ENCODE peak calls at places on chromosomes 7 and 10, in ten cellular contexts. C is fibroblast of lung, G is PC-3, B is neuronal stem cell, T is GM23248, Z is PC-9, N is astrocyte, W is OCI-LY7, E is H1, L is mammary epithelial cell. O is an unnamed sample.

GRCh38 chr7:58087536-58088190 is 637.7 kb downstream of the ZNF716 start:
- DNase-seq in C (no peak), G (no peak), B (no peak), T (no peak), Z (no peak), N (no peak), W (no peak), E (no peak), L (no peak), O (no peak)

GRCh38 chr10:15068802-15069201 is 19.8 kb downstream of the ACBD7 start:
- DNase-seq in C (peak), G (no peak), B (no peak), T (peak), Z (peak), N (peak), W (no peak), E (no peak), L (peak), O (no peak)

GRCh38 chr10:58955615-58956014 is 220.8 kb upstream of the PHYHIPL start:
- DNase-seq in C (no peak), G (no peak), B (no peak), T (no peak), Z (no peak), N (no peak), W (no peak), E (no peak), L (no peak), O (no peak)

GRCh38 chr10:78405781-78406180 is 372.1 kb downstream of the RPS24 start:
- DNase-seq in C (no peak), G (no peak), B (no peak), T (peak), Z (no peak), N (no peak), W (no peak), E (no peak), L (no peak), O (no peak)

GRCh38 chr7:84837405-84837804 is 349.5 kb downstream of the SEMA3D start:
- DNase-seq in C (no peak), G (no peak), B (no peak), T (no peak), Z (no peak), N (no peak), W (no peak), E (no peak), L (no peak), O (no peak)

GRCh38 chr7:73999664-74000420 is 28.1 kb upstream of the ELN start:
- DNase-seq in C (peak), G (no peak), B (no peak), T (peak), Z (no peak), N (peak), W (no peak), E (no peak), L (no peak), O (no peak)

GRCh38 chr10:106226123-106226522 is 938.4 kb downstream of the SORCS1 start:
- DNase-seq in C (no peak), G (peak), B (no peak), T (no peak), Z (no peak), N (no peak), W (no peak), E (no peak), L (no peak), O (no peak)

GRCh38 chr7:141244466-141244865 is 170.6 kb downstream of the TMEM178B start:
- DNase-seq in C (no peak), G (no peak), B (no peak), T (no peak), Z (no peak), N (no peak), W (no peak), E (no peak), L (no peak), O (no peak)

GRCh38 chr7:20508109-20508508 is 107.4 kb upstream of the ABCB5 start:
- DNase-seq in C (no peak), G (peak), B (no peak), T (peak), Z (no peak), N (no peak), W (no peak), E (no peak), L (peak), O (no peak)

GRCh38 chr7:144842377-144842851 is 6.6 kb upstream of the TPK1 start:
- DNase-seq in C (no peak), G (no peak), B (no peak), T (no peak), Z (no peak), N (no peak), W (no peak), E (no peak), L (peak), O (no peak)

GRCh38 chr7:16822029-16822428 is 17.2 kb upstream of the AGR2 start:
- DNase-seq in C (no peak), G (no peak), B (no peak), T (no peak), Z (no peak), N (no peak), W (no peak), E (no peak), L (no peak), O (no peak)

GRCh38 chr7:157347217-157347904 is 10.6 kb downstream of the DNAJB6 start:
- DNase-seq in C (peak), G (peak), B (no peak), T (peak), Z (no peak), N (peak), W (no peak), E (no peak), L (peak), O (no peak)

GRCh38 chr7:28020302-28020940 is 160.2 kb downstream of the JAZF1 start:
- DNase-seq in C (peak), G (peak), B (peak), T (peak), Z (peak), N (peak), W (peak), E (peak), L (peak), O (peak)

GRCh38 chr7:46879783-46880182 is 702.1 kb downstream of the TNS3 start:
- DNase-seq in C (no peak), G (no peak), B (no peak), T (no peak), Z (no peak), N (no peak), W (peak), E (no peak), L (no peak), O (no peak)

GRCh38 chr7:82945480-82945879 is 217.2 kb downstream of the PCLO start:
- DNase-seq in C (no peak), G (peak), B (no peak), T (no peak), Z (no peak), N (no peak), W (no peak), E (no peak), L (peak), O (no peak)

GRCh38 chr7:124945680-124946079 is 16.1 kb upstream of the POT1 start:
- DNase-seq in C (no peak), G (no peak), B (no peak), T (no peak), Z (no peak), N (no peak), W (no peak), E (no peak), L (no peak), O (no peak)

GRCh38 chr10:51389415-51390342 is 309.7 kb downstream of the CSTF2T start:
- DNase-seq in C (peak), G (peak), B (peak), T (peak), Z (peak), N (peak), W (peak), E (peak), L (peak), O (peak)

GRCh38 chr10:14736600-14737081 is 38.1 kb downstream of the FAM107B start:
- DNase-seq in C (peak), G (no peak), B (no peak), T (peak), Z (no peak), N (peak), W (peak), E (no peak), L (no peak), O (no peak)

GRCh38 chr10:113094114-113094486 is 144.1 kb downstream of the TCF7L2 start:
- DNase-seq in C (no peak), G (peak), B (no peak), T (peak), Z (no peak), N (no peak), W (peak), E (no peak), L (peak), O (no peak)

GRCh38 chr7:81190997-81191747 is 272.3 kb upstream of the SEMA3C start:
- DNase-seq in C (peak), G (peak), B (no peak), T (peak), Z (peak), N (peak), W (no peak), E (no peak), L (peak), O (peak)

GRCh38 chr10:29681700-29682444 is 47.1 kb upstream of the SVIL start:
- DNase-seq in C (no peak), G (no peak), B (no peak), T (no peak), Z (no peak), N (no peak), W (peak), E (no peak), L (no peak), O (no peak)

GRCh38 chr7:147513451-147513850 is 1077.1 kb upstream of the C7orf33 start:
- DNase-seq in C (no peak), G (no peak), B (no peak), T (no peak), Z (no peak), N (no peak), W (no peak), E (no peak), L (no peak), O (no peak)

GRCh38 chr10:72927485-72927884 is 27.1 kb downstream of the PLA2G12B start:
- DNase-seq in C (no peak), G (no peak), B (no peak), T (no peak), Z (no peak), N (no peak), W (no peak), E (no peak), L (no peak), O (no peak)

GRCh38 chr7:155804431-155804831 is 7.8 kb downstream of the SHH start:
- DNase-seq in C (no peak), G (no peak), B (no peak), T (no peak), Z (no peak), N (no peak), W (no peak), E (no peak), L (no peak), O (no peak)

GRCh38 chr10:62732841-62733653 is 71.5 kb upstream of the ADO start:
- DNase-seq in C (peak), G (peak), B (no peak), T (peak), Z (no peak), N (peak), W (peak), E (no peak), L (peak), O (peak)

DNA sequence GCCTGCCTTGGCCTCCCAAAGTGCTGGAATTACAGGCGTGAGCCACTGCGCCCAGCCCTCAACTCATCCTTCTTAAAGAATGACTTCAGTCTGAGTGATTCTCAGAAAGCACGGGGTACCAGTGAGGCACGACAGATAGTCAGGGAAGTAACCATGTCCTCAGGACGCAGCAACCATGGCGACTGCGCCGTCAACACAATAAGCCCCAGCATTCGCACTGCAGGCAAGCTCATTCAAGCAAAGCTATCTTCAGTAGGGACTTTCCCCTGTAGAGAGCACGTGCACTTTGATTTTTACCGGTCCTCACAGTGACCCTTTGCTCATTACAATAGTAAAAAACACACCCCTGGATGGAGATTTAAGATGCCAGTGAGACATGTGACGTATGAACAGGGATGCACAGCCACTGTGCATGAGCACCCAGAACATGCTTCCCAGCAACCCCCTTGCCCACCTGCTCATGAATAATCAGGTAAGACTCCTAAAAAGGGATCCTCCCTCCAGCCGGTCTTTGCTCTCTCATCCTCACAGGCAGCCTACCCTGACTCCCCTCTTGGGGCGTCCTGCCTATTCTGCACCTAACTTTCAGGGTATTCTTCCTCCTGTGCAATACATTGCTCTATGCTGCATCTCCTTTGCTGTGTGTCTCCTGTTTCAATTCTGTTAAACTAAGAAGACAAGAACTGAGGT is 9.1 kb downstream of the WDR86 start:
- DNase-seq in C (no peak), G (no peak), B (no peak), T (no peak), Z (no peak), N (no peak), W (peak), E (no peak), L (no peak), O (no peak)
- H3K4me2 ChIP-seq in C (no peak), G (no peak), B (no peak), T (no peak), Z (no peak), N (no peak), W (peak), E (no peak), L (no peak), O (no peak)

DNA sequence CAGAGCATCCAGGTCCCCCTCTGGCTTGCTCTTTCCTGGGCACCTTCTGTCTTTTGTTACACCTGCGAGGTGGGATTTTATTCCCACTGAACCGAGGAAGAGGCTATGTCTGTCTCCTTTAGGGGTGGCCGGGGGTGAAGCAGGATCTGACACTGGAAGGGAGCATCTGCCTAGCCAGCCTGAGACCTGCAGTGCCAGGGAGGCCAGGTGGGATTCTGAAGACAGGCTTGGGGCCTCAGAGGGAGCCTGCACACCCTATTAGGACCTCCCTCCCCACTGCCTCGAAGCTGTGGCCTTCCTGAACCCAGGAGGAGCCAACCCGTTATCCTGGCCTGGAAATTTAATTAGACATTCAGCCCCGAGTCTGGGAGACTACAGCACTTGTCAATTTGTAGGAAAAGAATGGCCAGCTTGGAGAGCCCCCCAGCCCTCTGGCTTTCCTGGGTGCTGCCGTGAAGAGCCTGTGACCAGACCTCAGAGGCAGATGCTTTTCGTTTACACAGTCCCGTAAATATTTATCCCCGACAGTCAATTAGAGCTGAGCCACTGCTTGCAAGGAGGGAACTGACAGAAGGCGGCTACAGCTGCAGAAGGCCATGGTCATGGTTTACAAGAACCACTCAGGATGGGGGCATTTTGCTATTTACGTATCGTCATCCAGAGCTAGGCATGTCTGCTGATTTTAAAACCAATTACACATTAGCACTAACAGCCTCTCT is 19.6 kb downstream of the CHAT start:
- DNase-seq in C (no peak), G (no peak), B (no peak), T (no peak), Z (no peak), N (no peak), W (no peak), E (no peak), L (no peak), O (no peak)
- H3K4me2 ChIP-seq in C (no peak), G (no peak), B (no peak), T (no peak), Z (no peak), N (no peak), W (no peak), E (no peak), L (no peak), O (peak)

GRCh38 chr10:44203535-44203934 is 181.4 kb downstream of the CXCL12 start:
- DNase-seq in C (no peak), G (no peak), B (no peak), T (no peak), Z (no peak), N (no peak), W (no peak), E (no peak), L (no peak), O (no peak)

GRCh38 chr10:44205072-44205471 is 179.8 kb downstream of the CXCL12 start:
- DNase-seq in C (peak), G (no peak), B (peak), T (no peak), Z (no peak), N (peak), W (no peak), E (no peak), L (no peak), O (no peak)

GRCh38 chr10:44201011-44201410 is 183.9 kb downstream of the CXCL12 start:
- DNase-seq in C (no peak), G (no peak), B (no peak), T (no peak), Z (no peak), N (no peak), W (no peak), E (no peak), L (no peak), O (no peak)

GRCh38 chr10:44201656-44202055 is 183.2 kb downstream of the CXCL12 start:
- DNase-seq in C (no peak), G (no peak), B (no peak), T (no peak), Z (no peak), N (no peak), W (no peak), E (no peak), L (no peak), O (no peak)

DNA sequence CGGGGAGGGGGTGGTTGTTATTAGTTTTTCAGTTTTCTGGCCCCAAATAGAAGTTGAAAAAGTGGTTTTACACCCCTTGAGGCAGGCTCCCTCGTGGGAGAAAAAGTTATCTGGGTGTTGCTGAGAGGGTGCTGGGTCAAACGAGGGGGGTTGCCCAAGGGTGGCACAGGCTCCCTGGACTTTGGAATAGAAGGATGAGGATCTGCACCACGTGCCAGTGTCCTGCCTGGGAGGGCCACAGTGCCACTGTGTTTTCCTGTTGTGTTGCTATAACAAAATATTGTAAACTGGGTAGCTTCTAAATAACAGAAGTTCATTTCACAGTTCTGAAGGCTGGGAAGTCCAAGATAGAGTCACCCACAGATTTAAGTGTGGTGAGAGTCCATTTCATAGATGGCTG is 181.9 kb downstream of the CXCL12 start:
- DNase-seq in C (no peak), G (no peak), B (no peak), T (no peak), Z (no peak), N (no peak), W (no peak), E (no peak), L (no peak), O (no peak)
- H3K4me2 ChIP-seq in C (no peak), G (no peak), B (no peak), T (no peak), Z (no peak), N (no peak), W (no peak), E (no peak), L (no peak), O (no peak)

GRCh38 chr7:43501881-43502280 is 81.0 kb upstream of the STK17A start:
- DNase-seq in C (peak), G (no peak), B (no peak), T (peak), Z (no peak), N (peak), W (no peak), E (no peak), L (no peak), O (no peak)
- H3K4me2 ChIP-seq in C (no peak), G (no peak), B (no peak), T (peak), Z (no peak), N (peak), W (no peak), E (no peak), L (no peak), O (no peak)

GRCh38 chr7:12929416-12930140 is 242.1 kb downstream of the ARL4A start:
- DNase-seq in C (no peak), G (no peak), B (no peak), T (no peak), Z (no peak), N (peak), W (no peak), E (no peak), L (no peak), O (no peak)
- H3K4me2 ChIP-seq in C (no peak), G (no peak), B (no peak), T (no peak), Z (no peak), N (no peak), W (no peak), E (no peak), L (no peak), O (no peak)

DNA sequence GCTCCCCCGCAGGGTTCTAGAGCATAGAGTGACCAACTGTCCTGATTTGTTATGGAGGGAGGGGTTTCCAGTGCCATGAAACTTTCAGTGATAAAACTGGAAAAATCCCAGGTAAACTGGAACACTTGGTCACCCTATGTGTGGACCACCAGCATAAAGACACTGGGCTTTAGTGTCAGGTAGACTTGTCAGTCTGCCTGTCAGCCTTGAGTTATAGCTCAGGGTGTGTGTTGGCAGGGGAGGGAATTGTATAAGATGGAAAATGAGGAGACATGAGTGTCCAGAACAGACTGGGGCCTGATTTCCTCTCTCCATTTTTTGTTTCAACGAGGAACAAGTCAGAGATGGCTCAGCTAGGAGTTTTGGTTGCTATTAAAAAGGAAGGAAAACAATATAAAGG is 10.2 kb upstream of the EFCAB10 start:
- DNase-seq in C (no peak), G (no peak), B (no peak), T (no peak), Z (no peak), N (no peak), W (no peak), E (no peak), L (no peak), O (no peak)
- H3K4me2 ChIP-seq in C (no peak), G (no peak), B (no peak), T (no peak), Z (no peak), N (no peak), W (no peak), E (no peak), L (no peak), O (no peak)

O was measured in keratinocyte.